ENCODE peak calls at places on chromosome 15, in eight cellular contexts. U is A549, C is ecto neural progenitor cell, H is HepG2, L is colonic mucosa, Y is NCI-H2171 treated with DMSO at 0.1 percent for 48 hours, G is NCI-H524 treated with DMSO at 0.1 percent for 48 hours, T is heart left ventricle. Q is an unnamed sample.

GRCh38 chr15:75739791-75740190 is 27.1 kb upstream of the CSPG4 start:
- DNase-seq in U (no peak), C (no peak), H (no peak), L (no peak), Y (no peak), G (no peak), T (no peak), Q (no peak)

GRCh38 chr15:63381301-63382192 is at the start of gene CA12:
- DNase-seq in U (peak), C (peak), H (peak), L (peak), Y (peak), G (no peak), T (no peak), Q (no peak)

GRCh38 chr15:31326729-31327673 is at the start of gene KLF13:
- DNase-seq in U (peak), C (no peak), H (no peak), L (peak), Y (no peak), G (no peak), T (peak), Q (no peak)

GRCh38 chr15:101090460-101090853 is 161.4 kb downstream of the CHSY1 start:
- DNase-seq in U (no peak), C (no peak), H (no peak), L (no peak), Y (no peak), G (no peak), T (no peak), Q (no peak)

GRCh38 chr15:57323806-57324589 is 52.3 kb upstream of the CGNL1 start:
- DNase-seq in U (peak), C (no peak), H (no peak), L (peak), Y (peak), G (no peak), T (no peak), Q (no peak)

GRCh38 chr15:59950603-59951388 is 53.3 kb upstream of the FOXB1 start:
- DNase-seq in U (no peak), C (no peak), H (no peak), L (no peak), Y (no peak), G (no peak), T (no peak), Q (no peak)

GRCh38 chr15:70376929-70377691 is 279.4 kb upstream of the TLE3 start:
- DNase-seq in U (no peak), C (peak), H (no peak), L (no peak), Y (peak), G (no peak), T (peak), Q (peak)

GRCh38 chr15:95990833-95991232 is 339.7 kb upstream of the NR2F2 start:
- DNase-seq in U (no peak), C (no peak), H (no peak), L (no peak), Y (no peak), G (no peak), T (no peak), Q (peak)

GRCh38 chr15:68055224-68055705 is 1.1 kb downstream of the PIAS1 start:
- DNase-seq in U (no peak), C (peak), H (no peak), L (peak), Y (peak), G (no peak), T (no peak), Q (peak)

GRCh38 chr15:68652141-68652540 is 73.3 kb downstream of the CORO2B start:
- DNase-seq in U (no peak), C (no peak), H (no peak), L (no peak), Y (peak), G (peak), T (peak), Q (no peak)

GRCh38 chr15:22979699-22980188 is 424 bp downstream of the CYFIP1 start:
- DNase-seq in U (peak), C (peak), H (no peak), L (peak), Y (peak), G (no peak), T (peak), Q (no peak)

GRCh38 chr15:68691667-68692066 is 112.9 kb downstream of the CORO2B start:
- DNase-seq in U (no peak), C (no peak), H (peak), L (no peak), Y (peak), G (no peak), T (no peak), Q (no peak)

GRCh38 chr15:91516866-91517265 is 336.6 kb upstream of the SLCO3A1 start:
- DNase-seq in U (no peak), C (no peak), H (no peak), L (no peak), Y (no peak), G (no peak), T (no peak), Q (no peak)

GRCh38 chr15:93250905-93251304 is 161.9 kb upstream of the RGMA start:
- DNase-seq in U (no peak), C (no peak), H (no peak), L (no peak), Y (no peak), G (no peak), T (peak), Q (no peak)

GRCh38 chr15:58553365-58553918 is 121.7 kb downstream of the LIPC start:
- DNase-seq in U (no peak), C (no peak), H (no peak), L (no peak), Y (no peak), G (no peak), T (no peak), Q (no peak)

GRCh38 chr15:90105521-90105920 is 3.3 kb upstream of the IDH2 start:
- DNase-seq in U (no peak), C (no peak), H (no peak), L (no peak), Y (no peak), G (no peak), T (no peak), Q (no peak)

GRCh38 chr15:80945605-80946004 is 44.0 kb downstream of the MESD start:
- DNase-seq in U (no peak), C (no peak), H (no peak), L (no peak), Y (no peak), G (no peak), T (no peak), Q (no peak)

GRCh38 chr15:92932946-92933649 is 33.0 kb downstream of the CHD2 start:
- DNase-seq in U (no peak), C (no peak), H (peak), L (no peak), Y (no peak), G (no peak), T (no peak), Q (no peak)

GRCh38 chr15:44081223-44082013 is 113.7 kb downstream of the FRMD5 start:
- DNase-seq in U (no peak), C (no peak), H (no peak), L (no peak), Y (no peak), G (no peak), T (no peak), Q (no peak)

GRCh38 chr15:43987924-43988323 is 161.1 kb downstream of the WDR76 start:
- DNase-seq in U (no peak), C (no peak), H (no peak), L (no peak), Y (no peak), G (no peak), T (no peak), Q (no peak)

GRCh38 chr15:67136802-67137201 is 71.4 kb downstream of the SMAD3 start:
- DNase-seq in U (no peak), C (no peak), H (no peak), L (no peak), Y (no peak), G (no peak), T (no peak), Q (no peak)

GRCh38 chr15:39584662-39585393 is 3.9 kb downstream of the THBS1 start:
- DNase-seq in U (no peak), C (no peak), H (no peak), L (no peak), Y (no peak), G (no peak), T (no peak), Q (no peak)

GRCh38 chr15:65939901-65940617 is 70.8 kb downstream of the RAB11A start:
- DNase-seq in U (peak), C (no peak), H (no peak), L (no peak), Y (no peak), G (no peak), T (peak), Q (no peak)

GRCh38 chr15:40354408-40355171 is 3.4 kb upstream of the DISP2 start:
- DNase-seq in U (peak), C (no peak), H (no peak), L (no peak), Y (peak), G (peak), T (no peak), Q (no peak)

GRCh38 chr15:85474700-85475316 is 94.4 kb downstream of the AKAP13 start:
- DNase-seq in U (no peak), C (no peak), H (no peak), L (no peak), Y (no peak), G (no peak), T (no peak), Q (no peak)

GRCh38 chr15:28955160-28955502 is 69.4 kb downstream of the APBA2 start:
- DNase-seq in U (no peak), C (peak), H (no peak), L (no peak), Y (peak), G (no peak), T (no peak), Q (peak)